ENCODE peak calls at places on chromosomes 6 and 20, in six cellular contexts. Q is heart left ventricle; B is colonic mucosa; U is CD8-positive, alpha-beta T cell; J is mesendoderm; W is hepatocyte. R is an unnamed sample. For H3K4me1, the result is how much of the 10 kb centered on the place peaks cover.

GRCh38 chr20:46920114-46920513 is 25.5 kb downstream of the EYA2 start:
- DNase-seq in Q (no peak), B (peak), U (no peak), J (no peak), W (no peak), R (no peak)

GRCh38 chr20:7094438-7094997 is 327.0 kb downstream of the BMP2 start:
- DNase-seq in Q (no peak), B (peak), U (no peak), J (peak), W (peak), R (peak)

GRCh38 chr6:135358907-135359459 is 138.6 kb downstream of the AHI1 start:
- DNase-seq in Q (no peak), B (no peak), U (no peak), J (no peak), W (no peak), R (peak)

GRCh38 chr6:45626087-45626891 is 248.6 kb upstream of the SUPT3H start:
- DNase-seq in Q (no peak), B (no peak), U (no peak), J (no peak), W (no peak), R (peak)

GRCh38 chr20:8156603-8157079 is 24.6 kb downstream of the PLCB1 start:
- DNase-seq in Q (no peak), B (no peak), U (no peak), J (no peak), W (peak), R (peak)

GRCh38 chr6:36493859-36494258 is 51.1 kb downstream of the KCTD20 start:
- DNase-seq in Q (no peak), B (no peak), U (no peak), J (no peak), W (no peak), R (peak)

GRCh38 chr20:10558635-10559187 is 115.1 kb downstream of the JAG1 start:
- DNase-seq in Q (no peak), B (no peak), U (no peak), J (peak), W (no peak), R (peak)

GRCh38 chr6:92828786-92829185 is 590.6 kb downstream of the EPHA7 start:
- DNase-seq in Q (no peak), B (no peak), U (no peak), J (no peak), W (no peak), R (no peak)

GRCh38 chr6:167079853-167080297 is 43.0 kb upstream of the CCR6 start:
- DNase-seq in Q (no peak), B (no peak), U (no peak), J (no peak), W (no peak), R (no peak)

GRCh38 chr20:20755674-20756319 is 43.4 kb upstream of the RALGAPA2 start:
- DNase-seq in Q (no peak), B (no peak), U (no peak), J (no peak), W (no peak), R (no peak)

GRCh38 chr6:160421854-160422253 is 73.7 kb downstream of the SLC22A3 start:
- DNase-seq in Q (peak), B (no peak), U (no peak), J (no peak), W (no peak), R (peak)

GRCh38 chr20:20404546-20405092 is 36.7 kb downstream of the INSM1 start:
- DNase-seq in Q (no peak), B (no peak), U (no peak), J (no peak), W (no peak), R (no peak)

GRCh38 chr20:19482726-19483125 is 270.3 kb downstream of the SLC24A3 start:
- DNase-seq in Q (no peak), B (no peak), U (no peak), J (no peak), W (no peak), R (no peak)

GRCh38 chr20:63895886-63896135 is 885 bp downstream of the DNAJC5 start:
- DNase-seq in Q (no peak), B (no peak), U (no peak), J (no peak), W (no peak), R (peak)

GRCh38 chr6:106223300-106223930 is 102.1 kb downstream of the ATG5 start:
- DNase-seq in Q (no peak), B (peak), U (peak), J (peak), W (peak), R (peak)

GRCh38 chr6:53603381-53604121 is 58.6 kb upstream of the GCLC start:
- DNase-seq in Q (no peak), B (no peak), U (no peak), J (no peak), W (no peak), R (peak)

GRCh38 chr20:11891827-11892521 is 25.7 kb upstream of the BTBD3 start:
- DNase-seq in Q (no peak), B (peak), U (no peak), J (peak), W (peak), R (peak)

GRCh38 chr20:20373046-20373706 is 5.3 kb downstream of the INSM1 start:
- DNase-seq in Q (no peak), B (no peak), U (no peak), J (no peak), W (no peak), R (peak)

GRCh38 chr6:125211352-125211751 is 57.8 kb downstream of the TPD52L1 start:
- DNase-seq in Q (no peak), B (no peak), U (no peak), J (no peak), W (no peak), R (no peak)

GRCh38 chr6:125215252-125215819 is 61.8 kb downstream of the TPD52L1 start:
- DNase-seq in Q (no peak), B (no peak), U (no peak), J (no peak), W (no peak), R (no peak)

GRCh38 chr6:125210667-125211066 is 57.1 kb downstream of the TPD52L1 start:
- DNase-seq in Q (no peak), B (no peak), U (no peak), J (no peak), W (no peak), R (no peak)

GRCh38 chr6:125213936-125214335 is 60.4 kb downstream of the TPD52L1 start:
- DNase-seq in Q (no peak), B (no peak), U (no peak), J (no peak), W (no peak), R (no peak)

GRCh38 chr6:125212377-125212776 is 58.8 kb downstream of the TPD52L1 start:
- DNase-seq in Q (no peak), B (no peak), U (no peak), J (no peak), W (no peak), R (no peak)
- H3K4me1 ChIP-seq in Q (under half), B (under half), U (under half), J (under half), W (under half), R (under half)

GRCh38 chr20:49762940-49763766 is 49.5 kb upstream of the B4GALT5 start:
- DNase-seq in Q (no peak), B (no peak), U (no peak), J (peak), W (peak), R (no peak)
- H3K27ac ChIP-seq in Q (no peak), B (no peak), U (no peak), J (no peak), W (peak), R (no peak)

GRCh38 chr6:4020822-4021132 is 58.2 kb downstream of the FAM217A start:
- DNase-seq in Q (no peak), B (no peak), U (no peak), J (no peak), W (no peak), R (no peak)
- H3K4me1 ChIP-seq in Q (under half), B (under half), U (half or more), J (under half), W (under half), R (under half)

DNA sequence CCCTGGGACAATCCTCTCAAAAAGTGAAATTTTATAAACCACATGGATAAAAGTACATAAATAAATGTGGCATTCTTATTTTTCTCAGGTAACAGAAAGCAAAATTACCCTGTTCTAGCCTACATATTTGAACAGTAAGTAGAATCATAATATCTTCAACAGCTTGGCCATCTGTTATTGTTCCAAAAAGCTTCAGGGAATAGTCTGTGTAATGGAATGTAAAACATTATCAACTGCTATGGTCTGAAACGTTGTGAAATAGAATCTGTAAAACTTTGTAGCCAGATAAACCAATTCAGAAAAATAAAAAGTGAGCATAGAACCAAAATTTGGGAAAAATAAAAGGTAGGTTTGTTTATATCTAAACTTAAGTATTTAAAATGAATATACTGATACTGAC is 114.7 kb downstream of the THEMIS start:
- DNase-seq in Q (no peak), B (no peak), U (no peak), J (no peak), W (no peak), R (peak)
- H3K27ac ChIP-seq in Q (no peak), B (no peak), U (no peak), J (no peak), W (no peak), R (no peak)

DNA sequence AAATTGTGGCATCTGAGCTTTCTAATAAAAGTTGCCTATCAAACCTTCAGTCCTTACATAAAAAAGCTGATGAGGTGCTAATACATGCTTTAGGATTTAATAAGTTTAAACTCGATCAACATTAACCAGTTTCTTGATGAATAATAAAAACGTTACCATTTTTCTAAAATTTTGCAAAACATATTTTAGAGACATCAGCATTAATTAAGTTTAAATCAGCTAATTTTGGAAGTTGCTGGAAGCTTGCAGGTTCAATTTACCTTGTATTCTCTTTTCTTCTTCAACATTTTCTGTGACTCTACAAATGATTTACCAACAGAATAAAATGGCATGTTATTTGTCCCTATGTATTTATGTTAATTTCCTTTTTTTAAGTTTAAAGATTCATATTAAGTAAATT is 365.3 kb upstream of the OPRM1 start:
- DNase-seq in Q (no peak), B (no peak), U (no peak), J (no peak), W (no peak), R (no peak)
- H3K4me1 ChIP-seq in Q (under half), B (under half), U (under half), J (under half), W (under half), R (under half)

GRCh38 chr6:34248727-34249468 is at the start of gene SMIM29:
- DNase-seq in Q (peak), B (peak), U (peak), J (peak), W (peak), R (peak)

GRCh38 chr6:34246563-34247391 is 2.0 kb downstream of the SMIM29 start:
- DNase-seq in Q (peak), B (peak), U (peak), J (peak), W (peak), R (no peak)

GRCh38 chr6:34246249-34246562 is 2.6 kb downstream of the SMIM29 start:
- DNase-seq in Q (peak), B (no peak), U (no peak), J (no peak), W (no peak), R (no peak)

GRCh38 chr6:34248198-34248726 is 544 bp downstream of the SMIM29 start:
- DNase-seq in Q (peak), B (peak), U (peak), J (peak), W (peak), R (no peak)

GRCh38 chr6:34247481-34248197 is 1.2 kb downstream of the SMIM29 start:
- DNase-seq in Q (peak), B (peak), U (no peak), J (peak), W (no peak), R (no peak)
- H3K27ac ChIP-seq in Q (peak), B (peak), U (no peak), J (no peak), W (no peak), R (peak)

DNA sequence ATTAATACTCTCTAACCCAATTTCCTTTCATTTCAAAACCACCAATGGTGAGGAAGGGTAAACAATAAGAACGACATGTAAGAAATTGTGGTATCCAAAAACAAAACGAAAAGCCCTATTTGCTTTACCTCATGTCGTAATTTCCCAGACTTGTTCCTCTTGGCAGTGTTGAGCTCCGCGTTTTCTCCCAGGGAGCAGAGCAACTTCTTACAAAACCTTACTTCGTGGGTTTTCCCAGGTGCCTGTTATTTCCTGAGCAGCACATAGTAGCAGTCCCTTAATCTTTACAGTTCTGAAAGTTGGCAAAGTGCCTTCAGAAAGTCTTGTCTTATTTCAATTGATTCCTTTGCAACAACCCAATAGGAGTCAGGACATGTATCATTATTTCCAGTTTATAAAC is 207.9 kb upstream of the MARCKS start:
- DNase-seq in Q (no peak), B (no peak), U (no peak), J (no peak), W (no peak), R (peak)
- H3K4me1 ChIP-seq in Q (under half), B (under half), U (under half), J (under half), W (under half), R (under half)